ENCODE peak calls at places on chromosome 22, in ten cellular contexts. One of them, this sample, is unnamed.
A peak's percentile ranks its signal among the peaks of the same experiment; 100 is the strongest.

GRCh38 chr22:28952857-28953256 is 69.5 kb downstream of the ZNRF3 start:
- DNase-seq in cardiac muscle cell: no peak
- DNase-seq in CD4-positive, alpha-beta T cell: no peak
- DNase-seq in fibroblast of the aortic adventitia: peak; percentile 62
- DNase-seq in Peyer's patch: no peak
- DNase-seq in IMR-90: peak; percentile 80
- DNase-seq in tibial artery: no peak
- DNase-seq in AG10803: peak; percentile 27
- DNase-seq in stomach: no peak
- DNase-seq in progenitor cell of endocrine pancreas: no peak
- DNase-seq in this sample: no peak

GRCh38 chr22:31923166-31923565 is 21.2 kb upstream of the YWHAH start:
- DNase-seq in Peyer's patch: peak; percentile 55
- DNase-seq in CD4-positive, alpha-beta T cell: no peak
- DNase-seq in tibial artery: peak; percentile 74
- DNase-seq in cardiac muscle cell: peak; percentile 29
- DNase-seq in AG10803: no peak
- DNase-seq in fibroblast of the aortic adventitia: peak; percentile 13
- DNase-seq in IMR-90: no peak
- DNase-seq in progenitor cell of endocrine pancreas: no peak
- DNase-seq in stomach: no peak
- DNase-seq in this sample: no peak

GRCh38 chr22:17095538-17095937 is 10.7 kb downstream of the IL17RA start:
- DNase-seq in stomach: no peak
- DNase-seq in Peyer's patch: peak; percentile 38
- DNase-seq in AG10803: peak; percentile 9
- DNase-seq in fibroblast of the aortic adventitia: peak; percentile 14
- DNase-seq in progenitor cell of endocrine pancreas: no peak
- DNase-seq in cardiac muscle cell: no peak
- DNase-seq in tibial artery: no peak
- DNase-seq in IMR-90: no peak
- DNase-seq in CD4-positive, alpha-beta T cell: no peak
- DNase-seq in this sample: peak; percentile 49

GRCh38 chr22:48709976-48710375 is 1117.7 kb downstream of the BRD1 start:
- DNase-seq in progenitor cell of endocrine pancreas: no peak
- DNase-seq in CD4-positive, alpha-beta T cell: no peak
- DNase-seq in Peyer's patch: no peak
- DNase-seq in AG10803: no peak
- DNase-seq in IMR-90: no peak
- DNase-seq in fibroblast of the aortic adventitia: no peak
- DNase-seq in cardiac muscle cell: no peak
- DNase-seq in stomach: no peak
- DNase-seq in tibial artery: no peak
- DNase-seq in this sample: no peak

GRCh38 chr22:20777420-20778177 is 3.7 kb downstream of the SERPIND1 start:
- DNase-seq in CD4-positive, alpha-beta T cell: no peak
- DNase-seq in progenitor cell of endocrine pancreas: no peak
- DNase-seq in AG10803: peak; percentile 33
- DNase-seq in cardiac muscle cell: peak; percentile 95
- DNase-seq in stomach: no peak
- DNase-seq in fibroblast of the aortic adventitia: peak; percentile 96
- DNase-seq in Peyer's patch: no peak
- DNase-seq in tibial artery: no peak
- DNase-seq in IMR-90: peak; percentile 94
- DNase-seq in this sample: no peak

GRCh38 chr22:17243524-17243923 is 24.3 kb upstream of the ADA2 start:
- DNase-seq in tibial artery: peak; percentile 36
- DNase-seq in IMR-90: no peak
- DNase-seq in CD4-positive, alpha-beta T cell: no peak
- DNase-seq in cardiac muscle cell: no peak
- DNase-seq in progenitor cell of endocrine pancreas: no peak
- DNase-seq in Peyer's patch: peak; percentile 61
- DNase-seq in fibroblast of the aortic adventitia: no peak
- DNase-seq in stomach: no peak
- DNase-seq in AG10803: no peak
- DNase-seq in this sample: no peak

GRCh38 chr22:30422481-30423295 is 2.9 kb upstream of the MTFP1 start:
- DNase-seq in progenitor cell of endocrine pancreas: no peak
- DNase-seq in tibial artery: peak; percentile 89
- DNase-seq in AG10803: peak; percentile 89
- DNase-seq in IMR-90: peak; percentile 95
- DNase-seq in stomach: peak; percentile 82
- DNase-seq in CD4-positive, alpha-beta T cell: no peak
- DNase-seq in Peyer's patch: peak; percentile 90
- DNase-seq in cardiac muscle cell: peak; percentile 84
- DNase-seq in fibroblast of the aortic adventitia: peak; percentile 91
- DNase-seq in this sample: no peak

GRCh38 chr22:24833881-24834495 is 28.0 kb downstream of the SGSM1 start:
- DNase-seq in IMR-90: no peak
- DNase-seq in cardiac muscle cell: no peak
- DNase-seq in CD4-positive, alpha-beta T cell: no peak
- DNase-seq in fibroblast of the aortic adventitia: no peak
- DNase-seq in progenitor cell of endocrine pancreas: no peak
- DNase-seq in stomach: no peak
- DNase-seq in Peyer's patch: no peak
- DNase-seq in AG10803: no peak
- DNase-seq in tibial artery: no peak
- DNase-seq in this sample: no peak

GRCh38 chr22:29641052-29641780 is 37.8 kb downstream of the NF2 start:
- DNase-seq in fibroblast of the aortic adventitia: no peak
- DNase-seq in cardiac muscle cell: no peak
- DNase-seq in Peyer's patch: no peak
- DNase-seq in stomach: no peak
- DNase-seq in progenitor cell of endocrine pancreas: no peak
- DNase-seq in AG10803: peak; percentile 80
- DNase-seq in CD4-positive, alpha-beta T cell: no peak
- DNase-seq in tibial artery: no peak
- DNase-seq in IMR-90: peak; percentile 27
- DNase-seq in this sample: no peak

GRCh38 chr22:35116817-35117216 is 50.9 kb downstream of the ISX start:
- DNase-seq in AG10803: no peak
- DNase-seq in tibial artery: no peak
- DNase-seq in fibroblast of the aortic adventitia: no peak
- DNase-seq in Peyer's patch: peak; percentile 76
- DNase-seq in CD4-positive, alpha-beta T cell: no peak
- DNase-seq in progenitor cell of endocrine pancreas: no peak
- DNase-seq in cardiac muscle cell: no peak
- DNase-seq in IMR-90: no peak
- DNase-seq in stomach: no peak
- DNase-seq in this sample: no peak

GRCh38 chr22:23856721-23857605 is 712 bp upstream of the SLC2A11 start:
- DNase-seq in cardiac muscle cell: peak; percentile 50
- DNase-seq in IMR-90: peak; percentile 46
- DNase-seq in fibroblast of the aortic adventitia: peak; percentile 56
- DNase-seq in CD4-positive, alpha-beta T cell: no peak
- DNase-seq in Peyer's patch: peak; percentile 67
- DNase-seq in tibial artery: no peak
- DNase-seq in progenitor cell of endocrine pancreas: peak; percentile 41
- DNase-seq in AG10803: peak; percentile 56
- DNase-seq in stomach: no peak
- DNase-seq in this sample: peak; percentile 41

GRCh38 chr22:38262051-38262795 is 10.6 kb downstream of the TMEM184B start:
- DNase-seq in cardiac muscle cell: no peak
- DNase-seq in IMR-90: no peak
- DNase-seq in progenitor cell of endocrine pancreas: no peak
- DNase-seq in CD4-positive, alpha-beta T cell: peak; percentile 31
- DNase-seq in Peyer's patch: peak; percentile 85
- DNase-seq in fibroblast of the aortic adventitia: no peak
- DNase-seq in AG10803: no peak
- DNase-seq in stomach: peak; percentile 71
- DNase-seq in tibial artery: no peak
- DNase-seq in this sample: peak; percentile 57

GRCh38 chr22:26558246-26558895 is 31.6 kb downstream of the TPST2 start:
- DNase-seq in Peyer's patch: no peak
- DNase-seq in stomach: no peak
- DNase-seq in CD4-positive, alpha-beta T cell: no peak
- DNase-seq in tibial artery: no peak
- DNase-seq in AG10803: peak; percentile 50
- DNase-seq in cardiac muscle cell: peak; percentile 27
- DNase-seq in IMR-90: peak; percentile 46
- DNase-seq in fibroblast of the aortic adventitia: peak; percentile 56
- DNase-seq in progenitor cell of endocrine pancreas: no peak
- DNase-seq in this sample: no peak

GRCh38 chr22:32754413-32755041 is 47.0 kb upstream of the TIMP3 start:
- DNase-seq in tibial artery: peak; percentile 70
- DNase-seq in IMR-90: peak; percentile 65
- DNase-seq in CD4-positive, alpha-beta T cell: no peak
- DNase-seq in Peyer's patch: peak; percentile 67
- DNase-seq in stomach: no peak
- DNase-seq in AG10803: peak; percentile 51
- DNase-seq in fibroblast of the aortic adventitia: peak; percentile 73
- DNase-seq in progenitor cell of endocrine pancreas: no peak
- DNase-seq in cardiac muscle cell: peak; percentile 80
- DNase-seq in this sample: no peak

GRCh38 chr22:21867528-21868266 is at the start of gene MAPK1:
- DNase-seq in IMR-90: peak; percentile 81
- DNase-seq in fibroblast of the aortic adventitia: peak; percentile 80
- DNase-seq in progenitor cell of endocrine pancreas: peak; percentile 82
- DNase-seq in cardiac muscle cell: peak; percentile 92
- DNase-seq in Peyer's patch: peak; percentile 97
- DNase-seq in CD4-positive, alpha-beta T cell: peak; percentile 91
- DNase-seq in stomach: peak; percentile 93
- DNase-seq in AG10803: peak; percentile 87
- DNase-seq in tibial artery: peak; percentile 89
- DNase-seq in this sample: peak; percentile 93
- TF ChIP-seq CTCF in IMR-90: peak; percentile 31
- TF ChIP-seq CTCF in fibroblast of the aortic adventitia: peak; percentile 32
- TF ChIP-seq CTCF in progenitor cell of endocrine pancreas: peak; percentile 56
- TF ChIP-seq CTCF in cardiac muscle cell: no peak
- TF ChIP-seq CTCF in Peyer's patch: peak; percentile 43
- TF ChIP-seq CTCF in CD4-positive, alpha-beta T cell: peak; percentile 52
- TF ChIP-seq CTCF in stomach: no peak
- TF ChIP-seq CTCF in AG10803: peak; percentile 14
- TF ChIP-seq CTCF in tibial artery: peak; percentile 49
- TF ChIP-seq CTCF in this sample: peak; percentile 54

GRCh38 chr22:41862530-41863266 is 29.8 kb downstream of the SREBF2 start:
- DNase-seq in progenitor cell of endocrine pancreas: no peak
- DNase-seq in CD4-positive, alpha-beta T cell: no peak
- DNase-seq in fibroblast of the aortic adventitia: no peak
- DNase-seq in tibial artery: no peak
- DNase-seq in IMR-90: peak; percentile 25
- DNase-seq in cardiac muscle cell: no peak
- DNase-seq in stomach: no peak
- DNase-seq in Peyer's patch: peak; percentile 58
- DNase-seq in AG10803: peak; percentile 12
- DNase-seq in this sample: no peak

GRCh38 chr22:41856484-41856883 is 23.6 kb downstream of the SREBF2 start:
- DNase-seq in Peyer's patch: no peak
- DNase-seq in progenitor cell of endocrine pancreas: no peak
- DNase-seq in CD4-positive, alpha-beta T cell: no peak
- DNase-seq in AG10803: no peak
- DNase-seq in fibroblast of the aortic adventitia: peak; percentile 11
- DNase-seq in tibial artery: no peak
- DNase-seq in IMR-90: no peak
- DNase-seq in cardiac muscle cell: no peak
- DNase-seq in stomach: no peak
- DNase-seq in this sample: no peak

GRCh38 chr22:41857160-41857859 is 24.4 kb downstream of the SREBF2 start:
- DNase-seq in tibial artery: peak; percentile 22
- DNase-seq in progenitor cell of endocrine pancreas: no peak
- DNase-seq in CD4-positive, alpha-beta T cell: peak; percentile 75
- DNase-seq in cardiac muscle cell: peak; percentile 60
- DNase-seq in AG10803: peak; percentile 64
- DNase-seq in Peyer's patch: peak; percentile 79
- DNase-seq in IMR-90: peak; percentile 72
- DNase-seq in fibroblast of the aortic adventitia: peak; percentile 61
- DNase-seq in stomach: peak; percentile 38
- DNase-seq in this sample: peak; percentile 70

GRCh38 chr22:41862160-41862529 is 29.2 kb downstream of the SREBF2 start:
- DNase-seq in stomach: no peak
- DNase-seq in tibial artery: no peak
- DNase-seq in cardiac muscle cell: peak; percentile 32
- DNase-seq in fibroblast of the aortic adventitia: peak; percentile 22
- DNase-seq in AG10803: no peak
- DNase-seq in progenitor cell of endocrine pancreas: no peak
- DNase-seq in CD4-positive, alpha-beta T cell: peak; percentile 47
- DNase-seq in IMR-90: peak; percentile 23
- DNase-seq in Peyer's patch: peak; percentile 76
- DNase-seq in this sample: no peak

GRCh38 chr22:41857860-41858199 is 24.9 kb downstream of the SREBF2 start:
- DNase-seq in CD4-positive, alpha-beta T cell: no peak
- DNase-seq in tibial artery: no peak
- DNase-seq in cardiac muscle cell: no peak
- DNase-seq in fibroblast of the aortic adventitia: no peak
- DNase-seq in stomach: no peak
- DNase-seq in IMR-90: no peak
- DNase-seq in progenitor cell of endocrine pancreas: no peak
- DNase-seq in Peyer's patch: no peak
- DNase-seq in AG10803: no peak
- DNase-seq in this sample: no peak
- TF ChIP-seq CTCF in CD4-positive, alpha-beta T cell: peak; percentile 40
- TF ChIP-seq CTCF in tibial artery: no peak
- TF ChIP-seq CTCF in cardiac muscle cell: no peak
- TF ChIP-seq CTCF in fibroblast of the aortic adventitia: no peak
- TF ChIP-seq CTCF in stomach: no peak
- TF ChIP-seq CTCF in IMR-90: no peak
- TF ChIP-seq CTCF in progenitor cell of endocrine pancreas: no peak
- TF ChIP-seq CTCF in Peyer's patch: no peak
- TF ChIP-seq CTCF in AG10803: no peak
- TF ChIP-seq CTCF in this sample: no peak

DNA sequence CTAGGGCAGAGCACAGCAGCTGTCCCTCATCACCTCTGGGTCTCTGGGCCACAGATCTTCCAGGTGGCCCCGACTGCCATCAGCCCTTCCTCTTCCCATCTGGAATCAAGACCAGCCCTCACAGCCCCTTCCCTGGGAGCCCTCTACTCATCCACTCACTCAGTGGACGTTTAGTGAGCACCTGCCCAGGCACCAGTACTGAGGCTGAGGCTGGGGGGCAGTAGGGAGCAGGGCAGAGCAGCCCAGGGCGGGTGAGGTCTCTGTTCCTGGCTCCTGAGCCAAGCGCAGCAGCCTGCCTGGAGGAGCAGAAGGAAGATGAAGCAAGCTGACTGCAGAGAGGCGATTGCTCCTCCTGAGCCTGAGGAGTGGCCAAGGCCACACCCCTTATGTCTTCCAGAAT is 5.5 kb downstream of the MAPK8IP2 start:
- DNase-seq in AG10803: no peak
- DNase-seq in progenitor cell of endocrine pancreas: no peak
- DNase-seq in tibial artery: no peak
- DNase-seq in IMR-90: no peak
- DNase-seq in CD4-positive, alpha-beta T cell: no peak
- DNase-seq in fibroblast of the aortic adventitia: no peak
- DNase-seq in Peyer's patch: no peak
- DNase-seq in stomach: no peak
- DNase-seq in cardiac muscle cell: peak; percentile 52
- DNase-seq in this sample: no peak
- TF ChIP-seq CTCF in AG10803: no peak
- TF ChIP-seq CTCF in progenitor cell of endocrine pancreas: no peak
- TF ChIP-seq CTCF in tibial artery: no peak
- TF ChIP-seq CTCF in IMR-90: no peak
- TF ChIP-seq CTCF in CD4-positive, alpha-beta T cell: no peak
- TF ChIP-seq CTCF in fibroblast of the aortic adventitia: no peak
- TF ChIP-seq CTCF in Peyer's patch: no peak
- TF ChIP-seq CTCF in stomach: no peak
- TF ChIP-seq CTCF in cardiac muscle cell: peak; percentile 50
- TF ChIP-seq CTCF in this sample: no peak

DNA sequence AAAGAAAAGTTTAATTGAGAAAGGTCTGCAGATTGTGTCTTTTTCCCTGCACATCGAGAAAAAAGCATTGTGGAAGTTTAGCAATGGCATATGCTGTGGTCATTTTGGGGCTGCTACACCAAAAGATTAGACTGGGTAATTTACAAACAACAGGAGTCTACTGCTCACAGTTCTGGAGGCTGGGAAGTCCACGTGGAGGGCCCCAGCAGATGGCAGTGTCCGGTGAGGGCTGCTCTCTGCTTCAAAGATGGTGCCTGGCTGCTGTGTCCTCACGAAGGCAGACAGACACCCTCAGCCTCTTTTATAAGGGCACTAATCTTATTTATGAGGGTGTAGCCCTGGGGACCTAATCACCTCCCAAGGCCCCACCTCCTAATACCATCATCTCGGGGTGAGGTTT is 21.1 kb downstream of the PHF21B start:
- DNase-seq in stomach: no peak
- DNase-seq in Peyer's patch: no peak
- DNase-seq in CD4-positive, alpha-beta T cell: no peak
- DNase-seq in fibroblast of the aortic adventitia: no peak
- DNase-seq in tibial artery: no peak
- DNase-seq in cardiac muscle cell: no peak
- DNase-seq in IMR-90: no peak
- DNase-seq in progenitor cell of endocrine pancreas: no peak
- DNase-seq in AG10803: no peak
- DNase-seq in this sample: no peak
- TF ChIP-seq CTCF in stomach: no peak
- TF ChIP-seq CTCF in Peyer's patch: no peak
- TF ChIP-seq CTCF in CD4-positive, alpha-beta T cell: no peak
- TF ChIP-seq CTCF in fibroblast of the aortic adventitia: no peak
- TF ChIP-seq CTCF in tibial artery: no peak
- TF ChIP-seq CTCF in cardiac muscle cell: no peak
- TF ChIP-seq CTCF in IMR-90: no peak
- TF ChIP-seq CTCF in progenitor cell of endocrine pancreas: no peak
- TF ChIP-seq CTCF in AG10803: peak; percentile 26
- TF ChIP-seq CTCF in this sample: no peak